ENCODE peak calls at places on chromosomes 5 and 9, in four cellular contexts. One of them, this sample, is unnamed.

GRCh38 chr5:29518176-29518575 is 1675.3 kb upstream of the CDH6 start:
- DNase-seq in heart right ventricle: no peak
- DNase-seq in stomach: no peak
- DNase-seq in tibial nerve: no peak
- DNase-seq in this sample: no peak

GRCh38 chr9:87213948-87214347 is 266.6 kb upstream of the GAS1 start:
- DNase-seq in heart right ventricle: no peak
- DNase-seq in stomach: no peak
- DNase-seq in tibial nerve: no peak
- DNase-seq in this sample: no peak

GRCh38 chr9:111726949-111727348 is 65.5 kb downstream of the GNG10 start:
- DNase-seq in heart right ventricle: no peak
- DNase-seq in stomach: no peak
- DNase-seq in tibial nerve: no peak
- DNase-seq in this sample: no peak

GRCh38 chr5:109409061-109409843 is 522 bp downstream of the PJA2 start:
- DNase-seq in heart right ventricle: peak
- DNase-seq in stomach: peak
- DNase-seq in tibial nerve: peak
- DNase-seq in this sample: peak

GRCh38 chr9:73805111-73805510 is 653.4 kb downstream of the ANXA1 start:
- DNase-seq in heart right ventricle: no peak
- DNase-seq in stomach: no peak
- DNase-seq in tibial nerve: no peak
- DNase-seq in this sample: no peak

GRCh38 chr9:74444389-74444788 is 52.7 kb upstream of the RORB start:
- DNase-seq in heart right ventricle: peak
- DNase-seq in stomach: no peak
- DNase-seq in tibial nerve: no peak
- DNase-seq in this sample: no peak

GRCh38 chr9:17003576-17004240 is 131.1 kb upstream of the CNTLN start:
- DNase-seq in heart right ventricle: no peak
- DNase-seq in stomach: no peak
- DNase-seq in tibial nerve: no peak
- DNase-seq in this sample: no peak

GRCh38 chr5:68918306-68918705 is 175.5 kb upstream of the SLC30A5 start:
- DNase-seq in heart right ventricle: no peak
- DNase-seq in stomach: no peak
- DNase-seq in tibial nerve: no peak
- DNase-seq in this sample: no peak

GRCh38 chr9:138022121-138022741 is 144.6 kb downstream of the CACNA1B start:
- DNase-seq in heart right ventricle: no peak
- DNase-seq in stomach: peak
- DNase-seq in tibial nerve: no peak
- DNase-seq in this sample: no peak

GRCh38 chr5:124668353-124669299 is 77.8 kb downstream of the ZNF608 start:
- DNase-seq in heart right ventricle: no peak
- DNase-seq in stomach: no peak
- DNase-seq in tibial nerve: no peak
- DNase-seq in this sample: no peak

GRCh38 chr5:142881076-142881466 is 110.9 kb downstream of the ARHGAP26 start:
- DNase-seq in heart right ventricle: no peak
- DNase-seq in stomach: no peak
- DNase-seq in tibial nerve: no peak
- DNase-seq in this sample: no peak

GRCh38 chr5:178786859-178787499 is 56.5 kb upstream of the ZNF354A start:
- DNase-seq in heart right ventricle: no peak
- DNase-seq in stomach: peak
- DNase-seq in tibial nerve: no peak
- DNase-seq in this sample: no peak

GRCh38 chr9:114344188-114344566 is 14.5 kb downstream of the ORM2 start:
- DNase-seq in heart right ventricle: no peak
- DNase-seq in stomach: no peak
- DNase-seq in tibial nerve: no peak
- DNase-seq in this sample: no peak

GRCh38 chr9:12718482-12719026 is 25.4 kb downstream of the TYRP1 start:
- DNase-seq in heart right ventricle: no peak
- DNase-seq in stomach: no peak
- DNase-seq in tibial nerve: no peak
- DNase-seq in this sample: no peak

GRCh38 chr5:133680830-133681555 is 68.7 kb upstream of the FSTL4 start:
- DNase-seq in heart right ventricle: no peak
- DNase-seq in stomach: peak
- DNase-seq in tibial nerve: no peak
- DNase-seq in this sample: no peak

GRCh38 chr9:131525643-131526565 is 5.2 kb downstream of the UCK1 start:
- DNase-seq in heart right ventricle: no peak
- DNase-seq in stomach: no peak
- DNase-seq in tibial nerve: no peak
- DNase-seq in this sample: no peak

GRCh38 chr5:168015506-168015905 is 275.9 kb upstream of the WWC1 start:
- DNase-seq in heart right ventricle: no peak
- DNase-seq in stomach: no peak
- DNase-seq in tibial nerve: no peak
- DNase-seq in this sample: no peak

GRCh38 chr5:141413540-141414069 is 818 bp downstream of the PCDHGA10 start:
- DNase-seq in heart right ventricle: no peak
- DNase-seq in stomach: no peak
- DNase-seq in tibial nerve: no peak
- DNase-seq in this sample: no peak

GRCh38 chr5:129172561-129172960 is 78.0 kb downstream of the ISOC1 start:
- DNase-seq in heart right ventricle: no peak
- DNase-seq in stomach: no peak
- DNase-seq in tibial nerve: no peak
- DNase-seq in this sample: no peak

GRCh38 chr9:8622871-8623270 is 823.3 kb upstream of the DMAC1 start:
- DNase-seq in heart right ventricle: no peak
- DNase-seq in stomach: no peak
- DNase-seq in tibial nerve: no peak
- DNase-seq in this sample: no peak

DNA sequence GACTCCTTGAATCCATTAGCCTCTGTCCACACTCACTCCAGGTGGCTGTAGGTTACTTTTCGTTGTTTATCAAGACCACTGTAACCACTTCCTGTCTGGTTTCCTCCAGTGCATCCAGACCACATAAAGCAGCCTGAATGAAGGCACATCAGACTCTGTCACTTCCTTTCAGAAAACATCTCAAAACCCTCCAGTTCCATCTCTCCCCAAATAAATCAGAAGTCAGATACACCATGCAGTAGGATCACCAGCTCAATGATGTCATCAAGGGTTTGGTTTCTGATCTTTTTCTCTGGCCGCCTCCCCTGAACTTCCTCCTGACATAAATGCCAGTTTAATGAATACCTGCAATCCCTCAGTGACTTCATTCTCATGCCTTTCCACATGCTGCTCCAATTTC is 161.2 kb downstream of the ZNF462 start:
- DNase-seq in heart right ventricle: no peak
- DNase-seq in stomach: no peak
- DNase-seq in tibial nerve: no peak
- DNase-seq in this sample: no peak
- TF ChIP-seq CTCF in heart right ventricle: no peak
- TF ChIP-seq CTCF in stomach: no peak
- TF ChIP-seq CTCF in tibial nerve: no peak
- TF ChIP-seq CTCF in this sample: no peak

GRCh38 chr9:97075289-97075870 is 36.4 kb upstream of the CTSV start:
- DNase-seq in heart right ventricle: no peak
- DNase-seq in stomach: no peak
- DNase-seq in tibial nerve: no peak
- DNase-seq in this sample: no peak

GRCh38 chr9:97078362-97078761 is 39.4 kb upstream of the CTSV start:
- DNase-seq in heart right ventricle: no peak
- DNase-seq in stomach: no peak
- DNase-seq in tibial nerve: no peak
- DNase-seq in this sample: no peak

GRCh38 chr9:97072285-97072770 is 33.4 kb upstream of the CTSV start:
- DNase-seq in heart right ventricle: no peak
- DNase-seq in stomach: no peak
- DNase-seq in tibial nerve: no peak
- DNase-seq in this sample: no peak

GRCh38 chr9:97077465-97078295 is 38.7 kb upstream of the CTSV start:
- DNase-seq in heart right ventricle: no peak
- DNase-seq in stomach: no peak
- DNase-seq in tibial nerve: no peak
- DNase-seq in this sample: no peak

GRCh38 chr9:97076238-97076637 is 37.3 kb upstream of the CTSV start:
- DNase-seq in heart right ventricle: no peak
- DNase-seq in stomach: no peak
- DNase-seq in tibial nerve: no peak
- DNase-seq in this sample: no peak
- H3K4me3 ChIP-seq in heart right ventricle: no peak
- H3K4me3 ChIP-seq in stomach: no peak
- H3K4me3 ChIP-seq in tibial nerve: no peak
- H3K4me3 ChIP-seq in this sample: no peak

DNA sequence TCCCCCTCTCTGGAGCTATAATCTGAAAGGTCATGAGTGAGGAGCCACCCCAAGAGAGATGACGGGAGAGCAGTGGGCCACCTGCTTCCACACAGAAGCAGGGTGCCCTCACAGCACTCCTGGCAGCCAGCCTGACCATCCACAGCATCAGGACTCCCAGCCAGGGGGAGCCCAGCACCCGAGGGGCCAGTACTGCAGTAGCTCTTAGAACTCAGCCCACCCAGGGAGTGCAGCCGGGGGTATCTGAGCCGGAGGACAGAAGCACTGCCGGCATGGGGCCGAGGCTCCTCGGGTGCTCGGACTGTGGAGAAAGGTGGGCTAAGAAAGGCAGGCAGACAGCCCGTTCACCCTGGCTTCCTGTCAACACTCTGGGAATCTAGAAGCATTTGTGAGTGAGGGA is 25.7 kb upstream of the ASPN start:
- DNase-seq in heart right ventricle: no peak
- DNase-seq in stomach: no peak
- DNase-seq in tibial nerve: no peak
- DNase-seq in this sample: peak
- TF ChIP-seq CTCF in heart right ventricle: no peak
- TF ChIP-seq CTCF in stomach: no peak
- TF ChIP-seq CTCF in tibial nerve: no peak
- TF ChIP-seq CTCF in this sample: no peak

GRCh38 chr5:32713396-32714381 is 2.6 kb downstream of the NPR3 start:
- DNase-seq in heart right ventricle: peak
- DNase-seq in stomach: no peak
- DNase-seq in tibial nerve: no peak
- DNase-seq in this sample: no peak

GRCh38 chr5:32714836-32715235 is 3.7 kb downstream of the NPR3 start:
- DNase-seq in heart right ventricle: no peak
- DNase-seq in stomach: no peak
- DNase-seq in tibial nerve: no peak
- DNase-seq in this sample: no peak

GRCh38 chr5:32710859-32711692 is at the start of gene NPR3:
- DNase-seq in heart right ventricle: peak
- DNase-seq in stomach: no peak
- DNase-seq in tibial nerve: no peak
- DNase-seq in this sample: peak

GRCh38 chr5:32711693-32712462 is 757 bp downstream of the NPR3 start:
- DNase-seq in heart right ventricle: peak
- DNase-seq in stomach: no peak
- DNase-seq in tibial nerve: no peak
- DNase-seq in this sample: no peak

DNA sequence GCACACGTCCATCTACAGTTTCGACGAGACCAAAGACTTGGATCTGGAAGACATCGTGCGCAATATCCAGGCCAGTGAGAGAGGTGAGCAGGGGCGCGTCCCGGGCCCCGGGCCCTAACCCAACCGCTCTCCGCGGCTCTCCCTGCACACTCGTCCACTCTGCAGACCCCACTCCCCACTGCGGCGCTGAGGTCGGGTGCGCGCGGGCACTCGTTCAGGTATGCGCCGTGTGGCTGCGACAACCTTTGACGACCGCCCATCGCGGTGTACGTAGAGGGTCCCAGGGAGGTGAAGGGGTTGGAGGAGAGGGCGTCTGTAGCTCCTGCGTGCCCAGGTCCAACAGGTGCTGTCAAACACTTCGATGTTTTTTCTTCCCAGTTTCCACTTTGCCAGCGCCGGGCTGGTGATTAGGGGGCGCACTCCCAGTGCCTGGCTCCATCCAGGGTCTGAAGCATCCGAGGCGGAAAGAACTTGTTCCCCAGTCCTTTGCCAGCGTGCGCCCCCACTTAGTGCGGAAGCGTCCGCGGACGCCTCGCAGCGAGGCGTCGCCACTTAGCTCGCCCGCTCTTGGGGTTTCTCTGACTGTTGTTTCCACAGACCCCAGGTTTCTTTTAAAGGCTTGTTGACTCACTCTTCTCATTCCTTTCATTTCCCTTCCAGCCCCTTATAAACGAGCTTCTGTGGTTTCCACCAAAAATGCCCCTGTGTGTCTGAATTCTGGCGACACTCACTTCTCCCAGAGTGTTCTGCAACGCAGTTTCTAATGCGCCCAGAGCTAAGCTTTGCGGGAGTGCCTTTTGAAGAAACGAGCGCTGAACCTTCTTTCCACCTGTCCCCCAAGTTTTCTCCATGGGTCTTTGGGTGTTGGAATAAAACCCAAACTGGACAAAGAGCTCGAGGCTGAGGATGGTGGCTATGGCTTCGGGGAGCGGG is 1.6 kb downstream of the NPR3 start:
- DNase-seq in heart right ventricle: no peak
- DNase-seq in stomach: no peak
- DNase-seq in tibial nerve: no peak
- DNase-seq in this sample: no peak
- H3K4me3 ChIP-seq in heart right ventricle: peak
- H3K4me3 ChIP-seq in stomach: peak
- H3K4me3 ChIP-seq in tibial nerve: peak
- H3K4me3 ChIP-seq in this sample: peak

GRCh38 chr5:32707394-32707997 is 3.6 kb upstream of the NPR3 start:
- DNase-seq in heart right ventricle: no peak
- DNase-seq in stomach: no peak
- DNase-seq in tibial nerve: no peak
- DNase-seq in this sample: no peak
- TF ChIP-seq CTCF in heart right ventricle: peak
- TF ChIP-seq CTCF in stomach: peak
- TF ChIP-seq CTCF in tibial nerve: peak
- TF ChIP-seq CTCF in this sample: no peak

DNA sequence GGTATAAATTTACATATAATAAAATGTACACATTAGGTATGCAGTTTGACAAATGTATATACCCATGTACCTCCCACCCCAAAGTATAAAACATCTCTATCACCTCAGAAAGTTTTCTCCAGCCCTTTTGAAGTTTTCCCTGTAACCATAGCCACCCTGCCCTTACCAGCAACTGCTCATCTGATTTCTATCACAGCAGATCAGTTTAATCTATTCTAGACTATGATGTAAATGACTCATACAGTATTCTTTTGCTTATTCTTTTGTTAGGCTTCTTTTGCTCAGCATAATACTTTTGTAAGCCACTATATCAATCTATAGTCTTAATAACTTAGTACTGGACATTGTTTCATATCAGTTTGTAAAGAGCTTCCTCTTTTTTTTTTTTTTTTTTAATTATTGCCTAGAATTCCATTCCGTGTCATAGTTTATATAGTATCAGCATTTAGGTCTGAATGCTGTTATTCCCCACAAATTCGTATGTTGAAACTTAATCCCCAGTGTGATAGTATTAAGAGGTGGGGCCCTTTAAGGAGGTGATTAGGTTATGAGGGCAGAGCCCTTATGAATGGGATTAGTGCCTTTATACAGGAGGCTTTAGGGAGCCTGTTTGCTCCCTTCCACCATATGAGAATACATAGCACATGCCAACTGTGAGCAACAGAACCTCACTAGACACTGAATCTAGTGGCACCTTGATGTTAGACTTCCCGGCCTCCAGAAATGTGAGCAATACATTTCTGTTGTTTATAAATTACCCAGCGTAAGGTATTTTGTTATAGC is 20.3 kb downstream of the MELK start:
- DNase-seq in heart right ventricle: no peak
- DNase-seq in stomach: no peak
- DNase-seq in tibial nerve: no peak
- DNase-seq in this sample: no peak
- H3K4me3 ChIP-seq in heart right ventricle: no peak
- H3K4me3 ChIP-seq in stomach: no peak
- H3K4me3 ChIP-seq in tibial nerve: no peak
- H3K4me3 ChIP-seq in this sample: no peak

This sample was measured in uterus.